ENCODE peak calls at places on chromosomes 16 and 17, in seven cellular contexts. S, K, C, A, X, B and J are unnamed samples.

GRCh38 chr16:27169511-27170071 is 33.7 kb upstream of the KDM8 start:
- DNase-seq in B (peak; percentile 82), C (no peak), A (no peak), K (peak; percentile 93), S (peak; percentile 53), X (peak; percentile 83), J (peak; percentile 72)

GRCh38 chr16:11328172-11329079 is 16.8 kb upstream of the RMI2 start:
- DNase-seq in A (peak; percentile 79), C (peak; percentile 45), S (peak; percentile 90), B (peak; percentile 85), K (peak; percentile 98), X (peak; percentile 73), J (peak; percentile 65)

GRCh38 chr17:37701424-37702020 is 43.3 kb downstream of the HNF1B start:
- DNase-seq in C (peak; percentile 65), B (peak; percentile 38), S (no peak), A (no peak), X (peak; percentile 23), K (peak; percentile 26), J (no peak)

GRCh38 chr16:89945654-89946053 is 2.9 kb upstream of the DEF8 start:
- DNase-seq in S (no peak), C (no peak), X (peak; percentile 37), A (no peak), K (no peak), B (peak; percentile 30), J (no peak)

GRCh38 chr16:85924675-85925074 is 25.7 kb downstream of the IRF8 start:
- DNase-seq in C (no peak), S (no peak), A (peak; percentile 12), X (peak; percentile 68), K (no peak), B (peak; percentile 14), J (no peak)

GRCh38 chr16:4918790-4919210 is 18.1 kb downstream of the PPL start:
- DNase-seq in B (peak; percentile 73), X (peak; percentile 33), K (no peak), S (no peak), A (no peak), C (no peak), J (no peak)

GRCh38 chr16:74586948-74587347 is 20.0 kb downstream of the GLG1 start:
- DNase-seq in S (no peak), K (no peak), X (no peak), B (no peak), A (no peak), C (no peak), J (no peak)

GRCh38 chr17:2128011-2128410 is 73.1 kb downstream of the HIC1 start:
- DNase-seq in A (no peak), K (no peak), X (no peak), C (no peak), B (no peak), S (no peak), J (no peak)

GRCh38 chr17:82574041-82574440 is 54.5 kb downstream of the FOXK2 start:
- DNase-seq in C (no peak), X (no peak), B (no peak), A (no peak), S (no peak), K (no peak), J (no peak)

GRCh38 chr17:79298801-79299200 is 224.2 kb downstream of the ENGASE start:
- DNase-seq in C (no peak), K (no peak), B (no peak), S (no peak), X (no peak), A (no peak), J (no peak)

GRCh38 chr16:51045186-51045585 is 105.9 kb downstream of the SALL1 start:
- DNase-seq in A (no peak), B (no peak), K (no peak), X (no peak), C (no peak), S (no peak), J (no peak)

GRCh38 chr16:12798846-12799245 is 4.8 kb downstream of the CPPED1 start:
- DNase-seq in S (no peak), B (no peak), A (no peak), X (no peak), K (no peak), C (no peak), J (no peak)

GRCh38 chr16:49530396-49530795 is 156.8 kb downstream of the C16orf78 start:
- DNase-seq in K (no peak), B (no peak), S (no peak), X (no peak), A (no peak), C (no peak), J (no peak)

GRCh38 chr16:72996291-72997062 is 51.5 kb downstream of the ZFHX3 start:
- DNase-seq in X (no peak), A (no peak), K (no peak), C (no peak), B (peak; percentile 76), S (no peak), J (no peak)

GRCh38 chr17:1177099-1177996 is 2.4 kb downstream of the ABR start:
- DNase-seq in X (no peak), K (peak; percentile 58), S (no peak), A (no peak), B (peak; percentile 19), C (no peak), J (no peak)

GRCh38 chr16:74232831-74233465 is 63.7 kb upstream of the PSMD7 start:
- DNase-seq in A (no peak), C (no peak), K (no peak), X (peak; percentile 72), S (no peak), B (no peak), J (no peak)

GRCh38 chr16:31204871-31205666 is 2.5 kb upstream of the PYCARD start:
- DNase-seq in S (no peak), A (no peak), X (no peak), C (no peak), K (no peak), B (no peak), J (no peak)

GRCh38 chr17:33990943-33991706 is 264.0 kb upstream of the CCL2 start:
- DNase-seq in A (no peak), C (no peak), X (no peak), B (no peak), K (no peak), S (no peak), J (no peak)

GRCh38 chr16:82630219-82630618 is 3.5 kb downstream of the CDH13 start:
- DNase-seq in C (no peak), A (no peak), B (peak; percentile 55), S (no peak), X (peak; percentile 53), K (no peak), J (no peak)

GRCh38 chr16:82633964-82634600 is 7.3 kb downstream of the CDH13 start:
- DNase-seq in K (peak; percentile 44), B (peak; percentile 25), C (peak; percentile 63), A (no peak), X (peak; percentile 84), S (no peak), J (no peak)

GRCh38 chr16:82629441-82630027 is 2.8 kb downstream of the CDH13 start:
- DNase-seq in B (peak; percentile 88), C (no peak), A (peak; percentile 90), S (no peak), X (peak; percentile 75), K (no peak), J (no peak)

GRCh38 chr16:82630688-82631087 is 3.9 kb downstream of the CDH13 start:
- DNase-seq in C (no peak), B (peak; percentile 35), X (peak; percentile 50), S (no peak), K (peak; percentile 67), A (no peak), J (no peak)

GRCh38 chr16:82631701-82632685 is 5.2 kb downstream of the CDH13 start:
- DNase-seq in K (peak; percentile 49), X (peak; percentile 78), S (no peak), A (no peak), C (no peak), B (peak; percentile 19), J (no peak)
- TF ChIP-seq CTCF in K (peak; percentile 65), X (peak; percentile 67), S (peak; percentile 28), A (peak; percentile 31), C (no peak), B (peak; percentile 24), J (peak; percentile 17)

DNA sequence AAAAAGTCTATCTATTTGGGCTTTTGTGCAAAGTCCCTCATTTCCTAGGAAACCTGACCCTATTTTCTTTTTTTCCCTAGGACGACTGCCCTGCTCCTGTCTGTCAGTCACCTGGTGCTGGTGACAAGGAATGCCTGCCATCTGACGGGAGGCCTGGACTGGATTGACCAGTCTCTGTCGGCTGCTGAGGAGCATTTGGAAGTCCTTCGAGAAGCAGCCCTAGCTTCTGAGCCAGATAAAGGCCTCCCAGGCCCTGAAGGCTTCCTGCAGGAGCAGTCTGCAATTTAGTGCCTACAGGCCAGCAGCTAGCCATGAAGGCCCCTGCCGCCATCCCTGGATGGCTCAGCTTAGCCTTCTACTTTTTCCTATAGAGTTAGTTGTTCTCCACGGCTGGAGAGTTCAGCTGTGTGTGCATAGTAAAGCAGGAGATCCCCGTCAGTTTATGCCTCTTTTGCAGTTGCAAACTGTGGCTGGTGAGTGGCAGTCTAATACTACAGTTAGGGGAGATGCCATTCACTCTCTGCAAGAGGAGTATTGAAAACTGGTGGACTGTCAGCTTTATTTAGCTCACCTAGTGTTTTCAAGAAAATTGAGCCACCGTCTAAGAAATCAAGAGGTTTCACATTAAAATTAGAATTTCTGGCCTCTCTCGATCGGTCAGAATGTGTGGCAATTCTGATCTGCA is 12.9 kb downstream of the TMEM98 start:
- DNase-seq in B (no peak), K (no peak), A (no peak), C (no peak), S (no peak), X (no peak), J (no peak)
- TF ChIP-seq CTCF in B (no peak), K (no peak), A (no peak), C (no peak), S (no peak), X (no peak), J (no peak)

GRCh38 chr17:16302856-16303255 is 50.4 kb downstream of the CENPV start:
- DNase-seq in S (no peak), K (no peak), X (no peak), A (no peak), B (no peak), C (no peak), J (no peak)

GRCh38 chr17:16301963-16302855 is 51.1 kb downstream of the CENPV start:
- DNase-seq in X (peak; percentile 59), C (no peak), B (peak; percentile 72), K (no peak), S (no peak), A (no peak), J (no peak)

GRCh38 chr17:16300554-16300953 is 52.7 kb downstream of the CENPV start:
- DNase-seq in C (no peak), A (no peak), B (no peak), K (no peak), X (no peak), S (no peak), J (no peak)

GRCh38 chr17:16304832-16305231 is 48.4 kb downstream of the CENPV start:
- DNase-seq in X (peak; percentile 23), B (peak; percentile 58), A (no peak), C (no peak), S (no peak), K (peak; percentile 66), J (no peak)
- TF ChIP-seq CTCF in X (peak; percentile 38), B (peak; percentile 74), A (peak; percentile 57), C (no peak), S (peak; percentile 72), K (peak; percentile 79), J (peak; percentile 65)

DNA sequence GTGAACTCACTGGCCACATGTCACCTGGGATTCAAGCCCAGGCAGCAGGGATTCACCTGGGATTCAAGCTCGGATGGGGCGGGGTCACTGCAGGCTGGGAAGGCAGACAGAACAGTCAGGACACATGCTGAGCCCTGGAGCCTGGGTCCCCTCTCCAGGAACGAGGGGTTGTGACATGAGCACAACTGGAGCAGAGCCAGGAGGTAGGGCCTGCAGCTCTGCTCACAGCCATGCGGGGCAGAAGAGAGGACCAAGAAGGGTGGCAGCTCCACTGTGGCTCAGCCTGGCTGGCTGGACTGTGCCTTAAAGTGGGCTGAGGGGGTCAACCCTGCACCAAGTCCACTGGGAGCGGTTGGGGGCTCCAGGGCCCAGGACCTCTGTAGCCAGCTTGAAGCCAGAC is 150.1 kb downstream of the RAB11FIP4 start:
- DNase-seq in S (no peak), C (no peak), A (no peak), X (no peak), B (no peak), K (no peak), J (no peak)
- TF ChIP-seq CTCF in S (peak; percentile 15), C (no peak), A (peak; percentile 13), X (peak; percentile 16), B (no peak), K (peak; percentile 39), J (peak; percentile 16)